ENCODE peak calls at places on chromosomes 2 and 18, in four cellular contexts. A is tibial artery, Z is cardiac fibroblast, U is ovary. P is an unnamed sample.

GRCh38 chr2:112794131-112794733 is 9.9 kb upstream of the IL1A start:
- DNase-seq in Z (peak), U (no peak), A (peak), P (no peak)

GRCh38 chr18:48871391-48872166 is 79.2 kb downstream of the SMAD7 start:
- DNase-seq in U (no peak), Z (no peak), A (no peak), P (no peak)

GRCh38 chr2:9235388-9236344 is 29.1 kb downstream of the ASAP2 start:
- DNase-seq in A (no peak), U (peak), Z (peak), P (no peak)

GRCh38 chr18:78875268-78875997 is 104.2 kb upstream of the SALL3 start:
- DNase-seq in U (no peak), A (no peak), Z (peak), P (no peak)

GRCh38 chr18:55018602-55019001 is 59.3 kb upstream of the CCDC68 start:
- DNase-seq in A (no peak), Z (peak), U (no peak), P (no peak)

GRCh38 chr18:49019446-49020045 is 68.8 kb upstream of the SMAD7 start:
- DNase-seq in A (no peak), U (no peak), Z (no peak), P (no peak)

GRCh38 chr2:54572262-54572635 is 116.1 kb downstream of the SPTBN1 start:
- DNase-seq in A (no peak), Z (peak), U (no peak), P (no peak)

GRCh38 chr2:73914667-73915066 is 12.0 kb upstream of the DGUOK start:
- DNase-seq in U (no peak), A (no peak), Z (no peak), P (no peak)

GRCh38 chr2:7037340-7038333 is 120.4 kb downstream of the RNF144A start:
- DNase-seq in Z (peak), A (peak), U (peak), P (peak)

GRCh38 chr2:20966061-20966460 is 77.8 kb downstream of the APOB start:
- DNase-seq in Z (no peak), A (no peak), U (no peak), P (no peak)

GRCh38 chr2:130920417-130921030 is 83.8 kb downstream of the ARHGEF4 start:
- DNase-seq in A (peak), U (peak), Z (peak), P (peak)

GRCh38 chr2:23777857-23778256 is 149.1 kb downstream of the ATAD2B start:
- DNase-seq in U (no peak), A (no peak), Z (no peak), P (no peak)

GRCh38 chr2:15971351-15971750 is 31.0 kb downstream of the MYCN start:
- DNase-seq in U (no peak), Z (no peak), A (no peak), P (no peak)

GRCh38 chr2:226796840-226797288 is 2.8 kb downstream of the IRS1 start:
- DNase-seq in A (no peak), Z (peak), U (peak), P (no peak)

GRCh38 chr2:223737207-223737606 is 100.2 kb downstream of the AP1S3 start:
- DNase-seq in A (no peak), Z (no peak), U (no peak), P (no peak)

GRCh38 chr18:59659486-59660187 is 37.6 kb downstream of the CCBE1 start:
- DNase-seq in Z (no peak), U (no peak), A (no peak), P (no peak)

GRCh38 chr18:75335511-75335910 is 92.0 kb downstream of the SMIM21 start:
- DNase-seq in A (no peak), Z (no peak), U (no peak), P (no peak)

GRCh38 chr2:62196278-62196901 is 475 bp downstream of the B3GNT2 start:
- DNase-seq in A (peak), U (peak), Z (no peak), P (no peak)

GRCh38 chr18:9831046-9831722 is 54.6 kb upstream of the TXNDC2 start:
- DNase-seq in A (no peak), U (no peak), Z (peak), P (no peak)

GRCh38 chr2:53896864-53897263 is 37.1 kb upstream of the GPR75 start:
- DNase-seq in A (no peak), Z (peak), U (no peak), P (no peak)

GRCh38 chr18:46141199-46141598 is 37.0 kb downstream of the HAUS1 start:
- DNase-seq in A (no peak), Z (no peak), U (no peak), P (no peak)

GRCh38 chr2:225040862-225041209 is 1.4 kb downstream of the DOCK10 start:
- DNase-seq in U (no peak), A (no peak), Z (no peak), P (no peak)

GRCh38 chr2:63692002-63692606 is 103.3 kb downstream of the MDH1 start:
- DNase-seq in Z (peak), A (no peak), U (no peak), P (no peak)

GRCh38 chr2:207514451-207514850 is 15.3 kb upstream of the CREB1 start:
- DNase-seq in A (no peak), U (no peak), Z (no peak), P (no peak)

GRCh38 chr18:10590412-10590811 is 64.6 kb downstream of the NAPG start:
- DNase-seq in Z (no peak), U (no peak), A (no peak), P (no peak)

GRCh38 chr2:20496477-20496876 is 49.6 kb downstream of the RHOB start:
- DNase-seq in U (no peak), A (no peak), Z (no peak), P (no peak)

GRCh38 chr2:236046715-236047114 is 121.5 kb downstream of the GBX2 start:
- DNase-seq in Z (no peak), A (no peak), U (no peak), P (no peak)

GRCh38 chr2:233477548-233478433 is 88.8 kb downstream of the USP40 start:
- DNase-seq in U (no peak), A (no peak), Z (no peak), P (no peak)

GRCh38 chr2:231172020-231172419 is 26.4 kb upstream of the ARMC9 start:
- DNase-seq in U (no peak), A (no peak), Z (peak), P (no peak)

GRCh38 chr2:30722936-30723725 is 84.1 kb downstream of the CAPN13 start:
- DNase-seq in Z (no peak), A (no peak), U (no peak), P (no peak)

GRCh38 chr18:48151421-48152095 is 221.1 kb upstream of the SMAD2 start:
- DNase-seq in U (peak), Z (no peak), A (no peak), P (no peak)

GRCh38 chr18:13447621-13448020 is 229.1 kb downstream of the LDLRAD4 start:
- DNase-seq in U (no peak), Z (peak), A (peak), P (no peak)

GRCh38 chr18:56258178-56258577 is 380.2 kb downstream of the TXNL1 start:
- DNase-seq in A (no peak), Z (no peak), U (no peak), P (no peak)

GRCh38 chr2:137964066-137964858 is at the start of gene HNMT:
- DNase-seq in A (peak), U (peak), Z (peak), P (no peak)

GRCh38 chr18:40056085-40056484 is 1898.9 kb upstream of the PIK3C3 start:
- DNase-seq in U (no peak), Z (peak), A (peak), P (no peak)

GRCh38 chr2:43220229-43220981 is 6.0 kb downstream of the ZFP36L2 start:
- DNase-seq in A (no peak), Z (no peak), U (no peak), P (no peak)

GRCh38 chr2:18368008-18368407 is 192.4 kb downstream of the RDH14 start:
- DNase-seq in Z (no peak), U (no peak), A (no peak), P (no peak)

GRCh38 chr2:169768262-169768995 is 30.2 kb upstream of the SSB start:
- DNase-seq in Z (no peak), U (no peak), A (no peak), P (peak)

GRCh38 chr2:201175971-201176570 is 6.9 kb upstream of the CASP10 start:
- DNase-seq in U (no peak), Z (no peak), A (no peak), P (no peak)

GRCh38 chr2:54459037-54459441 is 2.9 kb downstream of the SPTBN1 start:
- DNase-seq in A (no peak), U (no peak), Z (peak), P (no peak)

DNA sequence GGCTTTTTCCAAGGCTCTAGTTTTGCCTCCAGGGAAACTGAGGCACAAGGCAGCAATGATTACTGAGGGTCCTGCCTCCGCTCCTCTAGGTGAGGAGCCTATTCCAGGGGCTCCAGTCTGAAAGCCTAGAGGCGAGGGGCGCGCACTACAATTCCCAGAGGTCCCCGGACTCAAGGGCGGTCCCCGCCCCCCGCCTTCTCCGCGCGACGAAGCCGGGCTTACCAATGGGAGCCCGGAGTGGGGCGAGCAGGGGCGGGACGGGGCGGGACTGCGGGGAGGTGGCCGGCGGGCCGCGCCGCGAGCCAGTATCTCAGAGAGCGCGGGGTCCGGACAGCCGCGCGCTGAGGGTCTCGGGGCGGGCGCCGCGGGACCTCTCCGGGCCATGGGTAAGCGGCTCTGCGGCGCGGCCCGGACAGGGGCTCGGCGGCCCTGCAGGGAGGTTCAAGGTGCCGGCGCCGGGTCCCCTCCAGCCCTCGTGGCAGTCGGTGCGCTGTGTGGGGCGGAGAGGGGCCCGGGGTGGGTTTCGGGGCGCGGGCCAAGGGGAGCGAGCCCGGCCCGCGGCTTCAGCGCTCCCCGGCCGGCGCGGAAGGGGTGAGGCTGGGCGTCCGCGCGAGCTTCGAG is at the start of gene ARID5A:
- DNase-seq in A (peak), Z (peak), U (peak), P (peak)
- TF ChIP-seq CTCF in A (peak), Z (peak), U (peak), P (no peak)

GRCh38 chr2:28362991-28363521 is 29.6 kb upstream of the FOSL2 start:
- DNase-seq in Z (no peak), A (no peak), U (no peak), P (no peak)
- TF ChIP-seq CTCF in Z (no peak), A (no peak), U (no peak), P (no peak)

DNA sequence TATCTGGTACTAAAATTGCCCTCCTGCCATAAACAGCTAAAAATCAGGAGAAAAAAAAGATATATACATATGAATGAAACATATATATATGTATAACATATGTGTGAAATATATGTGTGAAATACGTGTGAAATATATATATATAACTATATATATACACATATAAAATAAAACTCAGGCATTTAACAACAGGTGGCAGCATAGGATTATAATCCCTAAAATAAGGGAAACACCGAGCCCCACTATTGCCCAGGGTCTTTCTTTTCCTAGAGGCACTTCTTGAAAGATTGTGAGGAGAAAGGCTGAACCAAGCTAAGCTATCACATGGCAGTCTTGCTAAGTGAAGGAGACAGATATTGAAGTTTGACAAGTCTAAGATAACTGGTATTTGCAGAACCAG is 65.9 kb upstream of the CYTIP start:
- DNase-seq in A (no peak), U (no peak), Z (no peak), P (no peak)
- TF ChIP-seq CTCF in A (no peak), U (no peak), Z (no peak), P (no peak)

GRCh38 chr2:128531856-128532255 is 213.2 kb upstream of the HS6ST1 start:
- DNase-seq in U (no peak), Z (no peak), A (no peak), P (no peak)
- TF ChIP-seq CTCF in U (no peak), Z (no peak), A (peak), P (no peak)

GRCh38 chr18:3089579-3089978 is 76.6 kb upstream of the LPIN2 start:
- DNase-seq in U (no peak), A (no peak), Z (no peak), P (no peak)
- TF ChIP-seq CTCF in U (no peak), A (no peak), Z (no peak), P (no peak)

GRCh38 chr2:86372641-86373502 is 35.4 kb upstream of the REEP1 start:
- DNase-seq in Z (peak), A (no peak), U (no peak), P (no peak)

GRCh38 chr2:86368181-86368824 is 30.9 kb upstream of the REEP1 start:
- DNase-seq in U (peak), Z (peak), A (no peak), P (peak)

GRCh38 chr2:86371482-86372002 is 34.1 kb upstream of the REEP1 start:
- DNase-seq in A (no peak), Z (no peak), U (no peak), P (no peak)

GRCh38 chr2:86372133-86372532 is 34.7 kb upstream of the REEP1 start:
- DNase-seq in U (no peak), A (no peak), Z (no peak), P (no peak)

GRCh38 chr2:86370579-86370978 is 33.2 kb upstream of the REEP1 start:
- DNase-seq in U (no peak), A (no peak), Z (no peak), P (no peak)
- TF ChIP-seq CTCF in U (no peak), A (no peak), Z (no peak), P (no peak)

P was measured in activated B cell treated with CpG ODN at 0.5 μM for 24 hours.